ENCODE peak calls at places on chromosomes 3 and 15, in six cellular contexts. N is HCT116, O is HepG2, B is upper lobe of left lung, T is Panc1, X is GM12878. L is an unnamed sample. For H3K4me1, the result is how much of the 10 kb centered on the place peaks cover.

GRCh38 chr3:14538451-14539088 is 1.6 kb downstream of the GRIP2 start:
- ATAC-seq in N (no peak), O (no peak), B (no peak), T (no peak), X (no peak), L (no peak)

GRCh38 chr3:160470181-160470580 is 20.6 kb upstream of the TRIM59 start:
- ATAC-seq in N (no peak), O (no peak), B (no peak), T (no peak), X (no peak), L (no peak)

GRCh38 chr3:134699141-134699711 is 48.4 kb upstream of the KY start:
- ATAC-seq in N (no peak), O (no peak), B (no peak), T (peak), X (no peak), L (peak)

GRCh38 chr15:57570340-57570739 is 21.4 kb upstream of the MYZAP start:
- ATAC-seq in N (no peak), O (no peak), B (no peak), T (no peak), X (no peak), L (no peak)

GRCh38 chr3:126987596-126987995 is 4.7 kb downstream of the PLXNA1 start:
- ATAC-seq in N (no peak), O (no peak), B (no peak), T (no peak), X (no peak), L (no peak)

GRCh38 chr15:78024141-78024567 is 53.4 kb downstream of the TBC1D2B start:
- ATAC-seq in N (no peak), O (no peak), B (peak), T (no peak), X (no peak), L (peak)

GRCh38 chr3:23325466-23326065 is 122.4 kb downstream of the UBE2E2 start:
- ATAC-seq in N (no peak), O (no peak), B (no peak), T (peak), X (peak), L (no peak)

GRCh38 chr3:71039332-71039731 is 544.2 kb downstream of the FOXP1 start:
- ATAC-seq in N (no peak), O (no peak), B (no peak), T (no peak), X (no peak), L (no peak)

GRCh38 chr3:14799146-14799545 is 19.6 kb upstream of the FGD5 start:
- ATAC-seq in N (no peak), O (no peak), B (no peak), T (no peak), X (no peak), L (no peak)

GRCh38 chr15:37015025-37015424 is 85.3 kb downstream of the MEIS2 start:
- ATAC-seq in N (no peak), O (no peak), B (no peak), T (no peak), X (peak), L (peak)

GRCh38 chr3:153572165-153572564 is 410.1 kb downstream of the RAP2B start:
- ATAC-seq in N (no peak), O (no peak), B (no peak), T (no peak), X (no peak), L (no peak)

GRCh38 chr15:76575177-76576078 is 238.9 kb downstream of the ISL2 start:
- ATAC-seq in N (no peak), O (no peak), B (no peak), T (no peak), X (peak), L (no peak)

GRCh38 chr3:63943678-63944077 is 31.5 kb upstream of the SCAANT1 start:
- ATAC-seq in N (no peak), O (no peak), B (peak), T (no peak), X (no peak), L (no peak)

GRCh38 chr15:61084502-61084901 is 144.6 kb downstream of the RORA start:
- ATAC-seq in N (no peak), O (no peak), B (no peak), T (no peak), X (no peak), L (no peak)

GRCh38 chr3:122030381-122031122 is 8.5 kb upstream of the ILDR1 start:
- ATAC-seq in N (no peak), O (no peak), B (no peak), T (no peak), X (peak), L (no peak)

GRCh38 chr3:14823910-14824629 is 5.3 kb downstream of the FGD5 start:
- ATAC-seq in N (no peak), O (no peak), B (peak), T (no peak), X (no peak), L (peak)

GRCh38 chr3:37921025-37921424 is 59.3 kb downstream of the CTDSPL start:
- ATAC-seq in N (no peak), O (no peak), B (no peak), T (no peak), X (no peak), L (no peak)

GRCh38 chr3:53077476-53078220 is 31.8 kb upstream of the SFMBT1 start:
- ATAC-seq in N (no peak), O (no peak), B (no peak), T (no peak), X (no peak), L (no peak)

GRCh38 chr3:112958749-112959560 is 15.9 kb downstream of the CD200R1 start:
- ATAC-seq in N (no peak), O (no peak), B (no peak), T (no peak), X (peak), L (no peak)

GRCh38 chr15:34496616-34497015 is 59.0 kb upstream of the GOLGA8A start:
- ATAC-seq in N (no peak), O (no peak), B (no peak), T (no peak), X (no peak), L (no peak)

GRCh38 chr3:5498981-5499380 is 311.5 kb downstream of the EDEM1 start:
- ATAC-seq in N (no peak), O (no peak), B (no peak), T (no peak), X (peak), L (no peak)

GRCh38 chr15:31781261-31781660 is 249.1 kb upstream of the CHRNA7 start:
- ATAC-seq in N (no peak), O (no peak), B (no peak), T (no peak), X (no peak), L (no peak)

GRCh38 chr3:128806588-128806987 is 72.8 kb upstream of the ACAD9 start:
- ATAC-seq in N (no peak), O (no peak), B (no peak), T (no peak), X (peak), L (no peak)

GRCh38 chr3:188126931-188127330 is 27.0 kb upstream of the LPP start:
- ATAC-seq in N (no peak), O (no peak), B (no peak), T (no peak), X (no peak), L (peak)

DNA sequence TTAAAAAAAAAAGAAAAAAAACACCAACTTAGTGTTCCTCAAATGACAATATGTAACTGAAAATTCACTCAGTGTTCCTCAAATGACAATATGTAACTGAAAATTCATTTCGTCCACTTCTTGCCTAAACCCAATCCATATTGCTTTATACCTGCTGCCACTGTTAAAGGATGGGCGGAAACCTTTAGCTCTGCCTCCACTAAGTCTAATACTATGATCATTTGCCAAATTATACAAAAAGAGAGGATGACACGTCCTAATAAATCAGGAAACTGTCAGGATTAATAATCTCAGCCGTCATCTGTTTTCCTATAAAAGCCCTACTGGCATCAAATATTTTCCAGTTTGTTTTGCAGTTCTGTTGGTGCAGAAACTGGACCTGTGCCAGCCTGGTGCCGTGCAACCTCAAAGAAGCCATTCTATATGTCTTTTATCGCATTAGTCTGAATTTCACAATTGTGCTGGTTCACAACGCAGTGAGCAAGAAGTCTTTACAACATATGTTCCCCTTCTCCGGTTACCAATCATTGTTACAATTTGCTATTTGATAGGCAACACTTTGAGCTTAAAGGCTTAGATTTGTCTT is 160.4 kb upstream of the KCNH8 start:
- ATAC-seq in N (no peak), O (no peak), B (no peak), T (no peak), X (no peak), L (no peak)
- H3K4me1 ChIP-seq in N (under half), O (under half), B (under half), T (under half), X (under half), L (under half)

GRCh38 chr3:148791955-148792354 is 35.7 kb upstream of the CPB1 start:
- ATAC-seq in N (no peak), O (no peak), B (no peak), T (no peak), X (no peak), L (no peak)

GRCh38 chr3:148790841-148791240 is 36.8 kb upstream of the CPB1 start:
- ATAC-seq in N (no peak), O (no peak), B (peak), T (no peak), X (no peak), L (peak)

GRCh38 chr3:148790370-148790769 is 37.2 kb upstream of the CPB1 start:
- ATAC-seq in N (no peak), O (no peak), B (no peak), T (no peak), X (no peak), L (no peak)

GRCh38 chr3:148791296-148791695 is 36.3 kb upstream of the CPB1 start:
- ATAC-seq in N (no peak), O (no peak), B (no peak), T (no peak), X (no peak), L (no peak)

DNA sequence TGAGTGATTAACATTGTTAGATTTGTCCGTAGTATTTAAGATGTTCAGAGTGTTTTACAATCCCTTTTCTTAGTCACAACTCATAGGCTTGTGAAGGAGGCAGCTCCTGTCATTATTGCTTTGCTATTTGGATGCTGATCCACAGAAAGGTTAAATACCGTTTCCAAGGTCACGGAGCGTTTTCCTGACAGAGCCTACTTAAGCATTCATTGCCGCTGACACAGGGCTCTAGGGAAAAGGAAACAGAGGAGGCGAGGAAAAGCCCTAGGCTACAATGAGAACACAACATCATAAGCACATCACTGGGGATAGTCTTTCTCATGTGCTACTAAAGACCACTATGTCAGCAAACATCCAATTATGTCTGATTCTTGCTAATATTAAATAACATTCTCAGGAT is 38.5 kb upstream of the CPB1 start:
- ATAC-seq in N (no peak), O (no peak), B (no peak), T (no peak), X (no peak), L (peak)
- TF ChIP-seq POLR2AphosphoS5 in N (no peak), O (no peak), B (no peak), T (no peak), X (no peak), L (no peak)

GRCh38 chr15:90188914-90189748 is 12.0 kb upstream of the SEMA4B start:
- ATAC-seq in N (no peak), O (no peak), B (no peak), T (no peak), X (no peak), L (no peak)
- H3K4me1 ChIP-seq in N (under half), O (half or more), B (half or more), T (half or more), X (under half), L (under half)

GRCh38 chr15:72169921-72170611 is 27.5 kb downstream of the GRAMD2A start:
- ATAC-seq in N (peak), O (no peak), B (no peak), T (no peak), X (no peak), L (no peak)
- TF ChIP-seq POLR2AphosphoS5 in N (no peak), O (no peak), B (no peak), T (no peak), X (no peak), L (no peak)

GRCh38 chr3:56771376-56771775 is 30.4 kb downstream of the ARHGEF3 start:
- ATAC-seq in N (no peak), O (no peak), B (no peak), T (no peak), X (no peak), L (no peak)

GRCh38 chr3:56772926-56773587 is 28.7 kb downstream of the ARHGEF3 start:
- ATAC-seq in N (no peak), O (no peak), B (no peak), T (no peak), X (peak), L (no peak)

GRCh38 chr3:56775356-56775914 is 26.3 kb downstream of the ARHGEF3 start:
- ATAC-seq in N (no peak), O (no peak), B (no peak), T (no peak), X (no peak), L (no peak)

GRCh38 chr3:56775931-56776461 is 25.8 kb downstream of the ARHGEF3 start:
- ATAC-seq in N (no peak), O (no peak), B (no peak), T (no peak), X (no peak), L (peak)

GRCh38 chr3:56773588-56774330 is 28.0 kb downstream of the ARHGEF3 start:
- ATAC-seq in N (no peak), O (no peak), B (no peak), T (no peak), X (peak), L (no peak)
- H3K4me1 ChIP-seq in N (under half), O (under half), B (under half), T (under half), X (under half), L (under half)

GRCh38 chr3:178159691-178160090 is 376.5 kb upstream of the KCNMB2 start:
- ATAC-seq in N (no peak), O (no peak), B (no peak), T (no peak), X (no peak), L (no peak)
- TF ChIP-seq POLR2AphosphoS5 in N (no peak), O (no peak), B (no peak), T (no peak), X (no peak), L (no peak)

GRCh38 chr15:39188930-39189329 is 391.9 kb upstream of the THBS1 start:
- ATAC-seq in N (peak), O (no peak), B (no peak), T (no peak), X (no peak), L (peak)
- H3K4me1 ChIP-seq in N (under half), O (under half), B (under half), T (under half), X (under half), L (under half)

GRCh38 chr3:8503871-8504610 is 2.4 kb downstream of the LMCD1 start:
- ATAC-seq in N (no peak), O (no peak), B (no peak), T (peak), X (peak), L (no peak)
- TF ChIP-seq POLR2AphosphoS5 in N (no peak), O (no peak), B (no peak), T (no peak), X (no peak), L (peak)

GRCh38 chr3:40848411-40848810 is 323.7 kb downstream of the ZNF621 start:
- ATAC-seq in N (no peak), O (no peak), B (no peak), T (no peak), X (no peak), L (no peak)

GRCh38 chr3:40851836-40852235 is 327.1 kb downstream of the ZNF621 start:
- ATAC-seq in N (no peak), O (no peak), B (no peak), T (no peak), X (no peak), L (no peak)

GRCh38 chr3:40853474-40853873 is 328.7 kb downstream of the ZNF621 start:
- ATAC-seq in N (no peak), O (no peak), B (no peak), T (no peak), X (no peak), L (no peak)

GRCh38 chr3:40855871-40856270 is 331.1 kb downstream of the ZNF621 start:
- ATAC-seq in N (no peak), O (no peak), B (no peak), T (no peak), X (no peak), L (no peak)

GRCh38 chr3:40852712-40853111 is 328.0 kb downstream of the ZNF621 start:
- ATAC-seq in N (no peak), O (peak), B (no peak), T (no peak), X (no peak), L (no peak)
- H3K4me1 ChIP-seq in N (under half), O (under half), B (under half), T (under half), X (under half), L (under half)

GRCh38 chr3:170716172-170716800 is 130.4 kb upstream of the SLC7A14 start:
- ATAC-seq in N (no peak), O (no peak), B (no peak), T (no peak), X (no peak), L (no peak)

GRCh38 chr3:170717410-170718402 is 131.8 kb upstream of the SLC7A14 start:
- ATAC-seq in N (no peak), O (no peak), B (no peak), T (no peak), X (no peak), L (no peak)

GRCh38 chr3:170718848-170719247 is 133.0 kb upstream of the SLC7A14 start:
- ATAC-seq in N (no peak), O (no peak), B (no peak), T (no peak), X (no peak), L (no peak)

GRCh38 chr3:170721563-170721962 is 135.7 kb upstream of the SLC7A14 start:
- ATAC-seq in N (no peak), O (no peak), B (no peak), T (no peak), X (no peak), L (no peak)

DNA sequence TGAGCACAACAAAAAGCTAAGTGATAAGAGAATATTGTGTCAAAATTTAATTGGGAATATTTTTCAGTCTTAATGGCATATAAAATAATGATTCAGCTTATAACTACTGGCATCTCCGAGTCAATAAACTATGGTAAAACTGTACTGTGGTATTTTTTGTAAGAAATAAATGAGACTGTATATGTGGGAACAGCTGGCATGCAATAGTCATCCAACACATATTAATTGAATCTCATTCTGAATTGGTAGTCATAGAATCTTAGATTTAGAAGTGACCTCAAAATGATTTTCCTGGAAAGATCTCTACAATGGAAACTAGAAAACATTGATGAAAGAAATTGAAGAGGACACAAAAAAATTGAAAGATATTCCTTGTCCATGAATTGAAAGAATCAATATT is 133.4 kb upstream of the SLC7A14 start:
- ATAC-seq in N (no peak), O (no peak), B (no peak), T (no peak), X (no peak), L (no peak)
- TF ChIP-seq POLR2AphosphoS5 in N (no peak), O (no peak), B (no peak), T (no peak), X (no peak), L (no peak)

L was measured in gastroesophageal sphincter.